ENCODE peak calls at places on chromosomes 7 and 10, in six cellular contexts. L, P, U, H, C and N are unnamed samples. For H3K4me1, the result is how much of the 10 kb centered on the place peaks cover.

GRCh38 chr7:99089914-99090629 is 53.8 kb downstream of the SMURF1 start:
- DNase-seq in P (no peak), H (no peak), U (no peak), C (no peak), L (no peak), N (no peak)

GRCh38 chr10:58672855-58673254 is 160.2 kb downstream of the BICC1 start:
- DNase-seq in H (no peak), L (no peak), P (no peak), U (peak), C (no peak), N (no peak)

GRCh38 chr10:29268011-29268410 is 20.9 kb upstream of the LYZL1 start:
- DNase-seq in L (no peak), H (no peak), C (no peak), P (no peak), U (no peak), N (no peak)

GRCh38 chr7:37346761-37347160 is 101.9 kb downstream of the ELMO1 start:
- DNase-seq in C (no peak), L (no peak), H (no peak), P (no peak), U (no peak), N (peak)

GRCh38 chr10:101065479-101066145 is 3.8 kb downstream of the KAZALD1 start:
- DNase-seq in L (no peak), P (no peak), C (peak), U (peak), H (no peak), N (no peak)

GRCh38 chr10:21205328-21205727 is 308.2 kb upstream of the NEBL start:
- DNase-seq in L (no peak), U (no peak), H (no peak), C (no peak), P (no peak), N (no peak)

GRCh38 chr10:17785276-17785935 is 23.7 kb upstream of the MRC1 start:
- DNase-seq in C (no peak), U (no peak), H (no peak), L (no peak), P (no peak), N (no peak)

GRCh38 chr7:85483205-85483604 is 296.3 kb upstream of the SEMA3D start:
- DNase-seq in C (no peak), U (peak), P (no peak), L (no peak), H (no peak), N (no peak)

GRCh38 chr10:122287584-122287983 is 16.5 kb downstream of the BTBD16 start:
- DNase-seq in P (no peak), H (no peak), L (no peak), C (no peak), U (no peak), N (no peak)

GRCh38 chr10:91694170-91694794 is 61.4 kb upstream of the PPP1R3C start:
- DNase-seq in P (no peak), U (peak), C (peak), L (no peak), H (peak), N (no peak)

GRCh38 chr10:113712024-113712423 is 32.3 kb downstream of the CASP7 start:
- DNase-seq in H (no peak), L (no peak), C (no peak), U (no peak), P (no peak), N (no peak)

GRCh38 chr10:7988985-7989384 is 65.5 kb upstream of the GATA3 start:
- DNase-seq in H (peak), L (no peak), P (no peak), U (no peak), C (peak), N (no peak)

GRCh38 chr7:27095897-27096755 is at the start of gene HOXA1:
- DNase-seq in U (peak), P (peak), L (no peak), C (no peak), H (peak), N (peak)

GRCh38 chr7:1291846-1292765 is 59.4 kb downstream of the UNCX start:
- DNase-seq in C (no peak), P (no peak), H (no peak), L (no peak), U (no peak), N (no peak)

GRCh38 chr7:148650232-148650858 is 48.4 kb upstream of the CUL1 start:
- DNase-seq in P (no peak), U (peak), H (no peak), C (no peak), L (no peak), N (no peak)

GRCh38 chr10:96846395-96846794 is 14.3 kb downstream of the LCOR start:
- DNase-seq in P (no peak), C (no peak), U (no peak), H (no peak), L (no peak), N (no peak)

GRCh38 chr7:102834999-102835398 is 77.8 kb upstream of the LRRC17 start:
- DNase-seq in C (no peak), H (no peak), U (peak), P (no peak), L (no peak), N (no peak)

GRCh38 chr10:8224591-8224990 is 170.1 kb downstream of the GATA3 start:
- DNase-seq in L (no peak), U (no peak), H (no peak), P (no peak), C (no peak), N (no peak)

GRCh38 chr10:10490187-10490980 is 527.3 kb upstream of the CELF2 start:
- DNase-seq in H (no peak), U (peak), L (no peak), C (no peak), P (no peak), N (no peak)

GRCh38 chr7:131284702-131285419 is 42.8 kb upstream of the MKLN1 start:
- DNase-seq in L (peak), C (no peak), P (peak), H (no peak), U (no peak), N (peak)

GRCh38 chr10:83677795-83678194 is 461.5 kb upstream of the GHITM start:
- DNase-seq in C (peak), L (no peak), U (no peak), P (no peak), H (peak), N (no peak)

GRCh38 chr10:75972494-75973276 is 541.3 kb downstream of the LRMDA start:
- DNase-seq in H (no peak), P (no peak), C (peak), U (peak), L (no peak), N (peak)

GRCh38 chr10:132481690-132482089 is 55.9 kb upstream of the INPP5A start:
- DNase-seq in L (no peak), H (peak), P (peak), C (no peak), U (no peak), N (no peak)

GRCh38 chr10:32244421-32245207 is 102.3 kb downstream of the EPC1 start:
- DNase-seq in H (no peak), P (no peak), U (no peak), C (no peak), L (no peak), N (no peak)

GRCh38 chr7:109376576-109376975 is 806.9 kb downstream of the DNAJB9 start:
- DNase-seq in U (no peak), P (no peak), H (no peak), C (no peak), L (no peak), N (no peak)

GRCh38 chr10:110850990-110851389 is 20.7 kb upstream of the PDCD4 start:
- DNase-seq in U (no peak), H (peak), C (no peak), P (no peak), L (no peak), N (no peak)

GRCh38 chr7:21542891-21543527 is at the start of gene DNAH11:
- DNase-seq in U (no peak), C (peak), H (peak), P (no peak), L (no peak), N (peak)

GRCh38 chr10:79084012-79084971 is 15.5 kb downstream of the ZMIZ1 start:
- DNase-seq in H (no peak), U (peak), P (peak), L (peak), C (no peak), N (peak)

GRCh38 chr7:101170617-101171441 is 5.5 kb upstream of the VGF start:
- DNase-seq in U (no peak), C (no peak), L (no peak), P (no peak), H (peak), N (no peak)

GRCh38 chr10:100882681-100883321 is 30.0 kb upstream of the SLF2 start:
- DNase-seq in C (no peak), P (peak), L (no peak), H (peak), U (peak), N (no peak)

GRCh38 chr7:44750424-44750823 is 1.8 kb downstream of the ZMIZ2 start:
- DNase-seq in U (no peak), C (no peak), P (no peak), L (no peak), H (no peak), N (no peak)

GRCh38 chr7:503575-504111 is 16.0 kb downstream of the PDGFA start:
- DNase-seq in C (no peak), U (no peak), P (no peak), H (peak), L (no peak), N (no peak)

GRCh38 chr7:11252705-11253272 is 279.1 kb downstream of the PHF14 start:
- DNase-seq in C (no peak), L (no peak), U (no peak), H (no peak), P (no peak), N (no peak)

GRCh38 chr10:516766-517165 is 172.7 kb downstream of the DIP2C start:
- DNase-seq in P (peak), H (no peak), C (no peak), L (no peak), U (no peak), N (no peak)

GRCh38 chr10:97852277-97852676 is 2.6 kb downstream of the GOLGA7B start:
- DNase-seq in P (no peak), H (no peak), U (no peak), L (no peak), C (no peak), N (no peak)

DNA sequence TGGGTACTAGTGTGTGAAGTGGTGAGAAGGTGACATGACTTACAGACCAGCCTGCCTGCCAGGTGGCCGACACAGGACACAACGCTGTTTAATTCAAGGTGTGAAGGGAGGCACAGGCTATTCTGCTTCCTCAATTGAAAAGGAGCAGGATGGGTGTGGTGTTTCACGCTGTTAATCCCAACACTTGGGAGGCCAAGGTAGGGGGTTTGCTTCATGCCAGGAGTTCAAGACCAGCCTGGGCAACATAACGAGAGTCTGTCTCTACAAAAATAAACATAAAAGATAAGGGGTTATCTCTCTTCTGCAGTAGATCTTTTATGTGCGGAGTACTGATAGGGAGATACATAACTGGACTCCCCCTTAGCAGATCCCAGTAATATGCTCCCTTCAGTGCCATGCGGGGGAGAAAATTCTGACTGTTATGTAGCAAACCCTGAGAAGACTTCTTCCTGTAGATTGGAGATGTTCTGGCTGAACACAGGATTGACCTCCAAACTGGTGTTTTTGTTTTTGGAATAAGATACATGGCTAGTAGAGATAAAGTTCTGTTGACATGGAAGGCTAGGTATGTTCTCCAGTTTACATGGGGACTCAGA is 63.2 kb downstream of the CCNY start:
- DNase-seq in C (no peak), H (no peak), U (no peak), L (no peak), P (no peak), N (no peak)
- H3K4me1 ChIP-seq in C (under half), H (under half), U (under half), L (under half), P (under half), N (half or more)

DNA sequence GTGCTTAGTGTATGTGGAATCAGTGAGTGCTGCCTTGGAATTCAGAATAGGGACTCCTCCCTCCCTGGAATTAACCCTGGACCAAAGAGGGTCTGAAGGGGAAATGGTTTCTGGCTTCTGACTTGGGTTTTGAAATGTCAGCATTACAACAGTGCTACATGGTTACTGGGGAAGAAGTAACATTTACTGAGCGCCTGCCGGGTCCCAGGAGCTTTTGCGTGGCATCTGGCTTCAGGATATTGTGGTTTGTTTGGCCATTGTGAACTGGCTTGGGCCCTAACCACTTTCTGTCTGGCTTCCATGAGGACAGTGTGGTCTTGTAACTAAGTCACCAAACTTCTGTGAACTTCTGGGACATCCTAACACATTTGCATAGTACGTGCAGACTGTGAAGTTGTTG is 21.3 kb downstream of the TSPAN15 start:
- DNase-seq in H (no peak), U (no peak), P (no peak), C (no peak), L (no peak), N (no peak)
- H3K4me1 ChIP-seq in H (under half), U (under half), P (under half), C (under half), L (under half), N (under half)

GRCh38 chr7:22720791-22721786 is 5.9 kb upstream of the IL6 start:
- DNase-seq in P (no peak), H (no peak), C (no peak), U (no peak), L (no peak), N (peak)
- H3K4me1 ChIP-seq in P (under half), H (under half), C (under half), U (under half), L (half or more), N (under half)

DNA sequence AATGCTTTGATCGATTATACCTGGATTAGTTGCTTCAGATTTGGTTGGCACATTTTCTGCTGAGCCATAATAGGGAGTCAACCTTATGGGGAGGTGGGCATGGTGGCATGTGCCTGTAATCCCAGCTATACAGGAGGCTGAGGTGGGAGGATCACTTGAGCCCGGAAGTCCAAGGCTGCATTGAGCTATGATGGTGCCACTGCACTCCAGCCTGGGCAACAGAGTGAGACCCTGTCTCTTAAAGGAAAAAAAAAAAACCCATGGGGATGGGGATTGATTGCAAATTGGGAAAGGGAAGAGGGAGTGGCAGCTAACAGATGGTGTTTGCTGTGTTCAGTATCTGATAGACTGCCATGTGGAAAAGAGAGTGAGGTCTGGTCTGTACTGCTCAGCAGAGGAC is 11.1 kb downstream of the STK17A start:
- DNase-seq in H (no peak), U (no peak), C (no peak), L (no peak), P (no peak), N (no peak)
- H3K4me1 ChIP-seq in H (under half), U (under half), C (under half), L (half or more), P (under half), N (under half)

DNA sequence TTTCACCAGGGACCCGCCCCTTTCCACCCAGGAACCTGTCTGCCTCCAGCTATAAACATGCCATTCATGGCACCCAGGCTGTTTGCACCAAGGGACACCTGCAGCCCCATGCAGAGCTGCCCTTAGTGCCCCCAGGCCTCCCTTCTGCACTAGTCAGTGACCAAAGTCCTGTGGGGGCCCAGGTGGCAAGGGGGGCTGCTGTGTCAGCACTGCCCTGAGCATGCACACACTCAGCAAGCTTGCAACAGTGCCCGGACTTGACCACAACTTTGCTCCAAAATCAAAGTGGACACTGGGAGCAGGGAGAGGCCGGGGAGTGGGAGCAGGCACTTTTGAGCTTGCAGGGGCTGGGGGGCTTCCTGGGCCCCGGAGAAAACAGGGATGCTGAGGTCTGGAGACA is 192.9 kb upstream of the MBL2 start:
- DNase-seq in L (no peak), P (no peak), C (no peak), U (no peak), H (no peak), N (no peak)
- H3K4me1 ChIP-seq in L (under half), P (under half), C (under half), U (under half), H (under half), N (under half)

GRCh38 chr10:71648595-71649320 is 70.8 kb downstream of the C10orf105 start:
- DNase-seq in U (no peak), L (no peak), H (no peak), C (no peak), P (no peak), N (no peak)
- H3K4me1 ChIP-seq in U (under half), L (under half), H (under half), C (under half), P (under half), N (under half)

DNA sequence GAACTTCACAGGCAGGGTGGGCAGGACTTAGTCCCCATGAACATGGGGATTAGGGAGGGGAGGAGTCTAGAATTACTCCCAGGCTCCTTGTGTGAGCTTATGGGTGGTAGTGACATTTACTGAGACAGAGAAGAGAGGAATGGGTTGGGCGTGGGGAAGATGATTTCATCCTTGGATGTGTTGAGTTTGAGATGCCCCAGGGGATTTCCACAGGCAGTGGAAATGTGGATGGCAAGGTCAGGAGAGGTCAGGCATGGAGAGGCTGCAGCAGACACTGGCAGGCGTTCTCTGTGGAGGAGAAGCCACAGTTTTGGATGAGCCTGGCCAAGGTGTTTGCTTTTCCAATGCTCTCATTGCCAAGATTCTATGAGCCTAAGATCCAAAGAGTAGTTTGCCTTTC is 26.5 kb upstream of the GSDME start:
- DNase-seq in H (no peak), P (no peak), L (no peak), C (no peak), U (no peak), N (no peak)
- H3K4me1 ChIP-seq in H (under half), P (under half), L (under half), C (under half), U (under half), N (under half)

GRCh38 chr7:42107484-42107883 is 129.5 kb downstream of the GLI3 start:
- DNase-seq in U (no peak), H (peak), L (no peak), P (no peak), C (no peak), N (peak)

GRCh38 chr7:42106562-42106961 is 130.4 kb downstream of the GLI3 start:
- DNase-seq in C (no peak), P (no peak), L (no peak), H (no peak), U (no peak), N (no peak)

GRCh38 chr7:42104231-42104630 is 132.8 kb downstream of the GLI3 start:
- DNase-seq in P (no peak), U (no peak), C (no peak), L (no peak), H (no peak), N (no peak)

GRCh38 chr7:42104694-42105093 is 132.3 kb downstream of the GLI3 start:
- DNase-seq in C (no peak), U (no peak), P (no peak), L (no peak), H (no peak), N (no peak)

GRCh38 chr7:42105541-42106349 is 131.3 kb downstream of the GLI3 start:
- DNase-seq in C (no peak), H (no peak), U (no peak), L (no peak), P (no peak), N (no peak)
- H3K4me1 ChIP-seq in C (under half), H (under half), U (under half), L (under half), P (under half), N (half or more)

DNA sequence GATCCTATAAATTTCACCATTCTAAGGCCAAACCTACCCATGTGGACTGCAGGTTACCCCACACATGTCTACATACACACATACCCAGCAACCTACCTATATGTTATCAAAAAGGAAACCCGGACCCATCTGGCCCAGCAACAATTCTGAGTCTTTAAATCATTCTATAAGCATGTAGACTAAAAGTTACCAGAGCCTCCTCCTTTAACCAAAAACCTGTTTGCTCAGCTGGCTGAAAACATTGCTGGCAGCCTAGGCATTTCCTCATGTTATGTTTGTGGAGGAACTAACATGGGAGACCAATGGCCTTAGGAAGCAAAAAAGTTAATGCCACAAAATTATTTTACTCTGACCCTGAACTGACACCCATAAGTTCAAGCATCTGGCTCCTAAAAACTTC is 5.3 kb upstream of the ADCK2 start:
- DNase-seq in P (no peak), U (no peak), H (no peak), L (no peak), C (no peak), N (no peak)
- H3K4me1 ChIP-seq in P (under half), U (under half), H (under half), L (under half), C (under half), N (under half)

GRCh38 chr7:114931656-114932011 is 9.7 kb downstream of the MDFIC start:
- DNase-seq in L (no peak), U (no peak), C (no peak), H (no peak), P (no peak), N (no peak)

GRCh38 chr7:114929570-114929969 is 7.7 kb downstream of the MDFIC start:
- DNase-seq in C (no peak), P (no peak), U (no peak), H (no peak), L (no peak), N (no peak)

GRCh38 chr7:114928060-114928459 is 6.2 kb downstream of the MDFIC start:
- DNase-seq in P (no peak), L (no peak), U (no peak), H (no peak), C (no peak), N (no peak)

GRCh38 chr7:114930829-114931655 is 9.1 kb downstream of the MDFIC start:
- DNase-seq in L (no peak), C (no peak), H (no peak), P (no peak), U (peak), N (no peak)

GRCh38 chr7:114930107-114930521 is 8.2 kb downstream of the MDFIC start:
- DNase-seq in U (peak), P (no peak), C (no peak), H (peak), L (no peak), N (no peak)
- H3K4me1 ChIP-seq in U (under half), P (under half), C (under half), H (under half), L (under half), N (under half)